ENCODE peak calls at places on chromosomes 7 and 10, in four cellular contexts. L is IMR-90, E is OCI-LY7, N is heart right ventricle. R is an unnamed sample.

GRCh38 chr10:79176052-79176501 is 107.3 kb downstream of the ZMIZ1 start:
- DNase-seq in E (no peak), N (no peak), L (peak; percentile 95), R (no peak)

GRCh38 chr7:70285854-70286253 is 687.6 kb downstream of the AUTS2 start:
- DNase-seq in L (no peak), N (no peak), E (no peak), R (no peak)

GRCh38 chr7:93717217-93717900 is 142.8 kb upstream of the CALCR start:
- DNase-seq in L (no peak), N (no peak), E (no peak), R (no peak)

GRCh38 chr10:91907914-91908357 is 1.4 kb downstream of the FGFBP3 start:
- DNase-seq in L (no peak), N (no peak), E (no peak), R (no peak)

GRCh38 chr7:82443044-82443800 is at the start of gene CACNA2D1:
- DNase-seq in E (no peak), N (peak; percentile 56), L (no peak), R (no peak)

GRCh38 chr10:84333864-84334451 is 5.6 kb downstream of the CCSER2 start:
- DNase-seq in N (no peak), E (peak; percentile 36), L (peak; percentile 55), R (peak; percentile 64)

GRCh38 chr10:78865518-78865835 is 203.3 kb upstream of the ZMIZ1 start:
- DNase-seq in L (peak; percentile 3), E (no peak), N (no peak), R (no peak)

GRCh38 chr10:123637326-123637880 is 28.8 kb upstream of the GPR26 start:
- DNase-seq in L (no peak), E (no peak), N (no peak), R (no peak)

GRCh38 chr10:19707376-19707775 is 108.9 kb upstream of the PLXDC2 start:
- DNase-seq in L (no peak), E (no peak), N (no peak), R (no peak)

GRCh38 chr7:41822259-41822658 is 119.4 kb upstream of the INHBA start:
- DNase-seq in L (no peak), E (no peak), N (no peak), R (no peak)

GRCh38 chr7:30436518-30436917 is 42.1 kb downstream of the NOD1 start:
- DNase-seq in N (no peak), L (no peak), E (no peak), R (no peak)

GRCh38 chr10:47244560-47245500 is 55.2 kb upstream of the GDF10 start:
- DNase-seq in N (no peak), L (no peak), E (no peak), R (no peak)

GRCh38 chr10:20768849-20769248 is 128.3 kb downstream of the NEBL start:
- DNase-seq in E (no peak), N (no peak), L (no peak), R (no peak)

GRCh38 chr10:79490400-79491081 is 21.8 kb upstream of the EIF5AL1 start:
- DNase-seq in L (peak; percentile 57), N (peak; percentile 55), E (no peak), R (no peak)

GRCh38 chr7:154777489-154777888 is 225.4 kb downstream of the PAXIP1 start:
- DNase-seq in L (no peak), N (no peak), E (peak; percentile 48), R (no peak)

GRCh38 chr10:80187465-80188409 is 17.6 kb downstream of the ANXA11 start:
- DNase-seq in E (peak; percentile 96), N (no peak), L (no peak), R (peak; percentile 63)

GRCh38 chr10:12799746-12800145 is 201.8 kb downstream of the CCDC3 start:
- DNase-seq in E (no peak), N (no peak), L (no peak), R (no peak)

GRCh38 chr7:27198138-27198841 is 1.6 kb downstream of the HOXA13 start:
- DNase-seq in N (no peak), E (no peak), L (no peak), R (no peak)

GRCh38 chr7:102005933-102006332 is 188.5 kb downstream of the CUX1 start:
- DNase-seq in L (no peak), E (no peak), N (no peak), R (no peak)

GRCh38 chr7:44538798-44539668 is 2.1 kb downstream of the NPC1L1 start:
- DNase-seq in N (no peak), E (no peak), L (no peak), R (no peak)

GRCh38 chr10:50360077-50360476 is 108.8 kb upstream of the ASAH2 start:
- DNase-seq in N (no peak), E (no peak), L (no peak), R (no peak)
- H3K27ac ChIP-seq in N (no peak overlapping the region), E (peak overlapping the region; percentile 100), L (no peak overlapping the region), R (no peak overlapping the region)

GRCh38 chr7:122148081-122148480 is 4.0 kb upstream of the AASS start:
- DNase-seq in N (no peak), E (no peak), L (no peak), R (no peak)
- H3K4me1 ChIP-seq in N (peaks cover 6% of the 10 kb centered on the region), E (no peaks in the 10 kb centered on the region), L (no peaks in the 10 kb centered on the region), R (no peaks in the 10 kb centered on the region)

GRCh38 chr7:137934176-137934826 is 67.6 kb downstream of the CREB3L2 start:
- DNase-seq in E (no peak), L (no peak), N (no peak), R (no peak)

GRCh38 chr7:137933270-137934017 is 68.4 kb downstream of the CREB3L2 start:
- DNase-seq in N (no peak), L (peak; percentile 83), E (no peak), R (no peak)

GRCh38 chr7:137931823-137932222 is 70.1 kb downstream of the CREB3L2 start:
- DNase-seq in N (no peak), E (no peak), L (no peak), R (no peak)

GRCh38 chr7:137930616-137931015 is 71.3 kb downstream of the CREB3L2 start:
- DNase-seq in L (peak; percentile 97), N (no peak), E (no peak), R (no peak)

GRCh38 chr7:137932881-137933269 is 69.0 kb downstream of the CREB3L2 start:
- DNase-seq in N (no peak), L (peak; percentile 77), E (no peak), R (no peak)
- H3K4me3 ChIP-seq in N (no peak overlapping the region), L (no peak overlapping the region), E (no peak overlapping the region), R (no peak overlapping the region)

GRCh38 chr7:130296221-130296951 is 3.4 kb downstream of the CPA4 start:
- DNase-seq in N (no peak), E (no peak), L (no peak), R (no peak)

GRCh38 chr7:130297628-130298027 is 4.7 kb downstream of the CPA4 start:
- DNase-seq in N (no peak), E (no peak), L (no peak), R (no peak)

GRCh38 chr7:130298079-130298478 is 5.1 kb downstream of the CPA4 start:
- DNase-seq in E (no peak), L (no peak), N (no peak), R (no peak)

GRCh38 chr7:130299909-130300308 is 6.9 kb downstream of the CPA4 start:
- DNase-seq in E (no peak), L (no peak), N (no peak), R (no peak)

GRCh38 chr7:130298927-130299326 is 6.0 kb downstream of the CPA4 start:
- DNase-seq in E (no peak), N (no peak), L (no peak), R (no peak)
- H3K27ac ChIP-seq in E (no peak overlapping the region), N (no peak overlapping the region), L (no peak overlapping the region), R (no peak overlapping the region)

GRCh38 chr7:80278737-80279136 is 144.1 kb downstream of the GNAI1 start:
- DNase-seq in E (no peak), N (no peak), L (no peak), R (no peak)
- H3K4me1 ChIP-seq in E (no peaks in the 10 kb centered on the region), N (peaks cover 27% of the 10 kb centered on the region), L (peaks cover 4% of the 10 kb centered on the region), R (no peaks in the 10 kb centered on the region)

GRCh38 chr7:128000854-128001265 is 30.4 kb downstream of the LRRC4 start:
- DNase-seq in N (no peak), L (no peak), E (no peak), R (no peak)
- H3K4me3 ChIP-seq in N (no peak overlapping the region), L (no peak overlapping the region), E (no peak overlapping the region), R (no peak overlapping the region)

GRCh38 chr10:24902400-24902728 is 50.0 kb downstream of the PRTFDC1 start:
- DNase-seq in E (no peak), N (no peak), L (no peak), R (no peak)
- H3K27ac ChIP-seq in E (no peak overlapping the region), N (no peak overlapping the region), L (no peak overlapping the region), R (no peak overlapping the region)

GRCh38 chr10:110872145-110872983 is 636 bp downstream of the PDCD4 start:
- DNase-seq in N (peak; percentile 70), L (peak; percentile 81), E (peak; percentile 88), R (peak; percentile 96)

GRCh38 chr10:110868981-110869380 is 2.7 kb upstream of the PDCD4 start:
- DNase-seq in N (no peak), L (no peak), E (peak; percentile 78), R (peak; percentile 79)

GRCh38 chr10:110871236-110872084 is at the start of gene PDCD4:
- DNase-seq in L (peak; percentile 96), N (peak; percentile 100), E (peak; percentile 93), R (peak; percentile 93)

GRCh38 chr10:110872984-110873569 is 1.3 kb downstream of the PDCD4 start:
- DNase-seq in N (no peak), L (no peak), E (no peak), R (no peak)

DNA sequence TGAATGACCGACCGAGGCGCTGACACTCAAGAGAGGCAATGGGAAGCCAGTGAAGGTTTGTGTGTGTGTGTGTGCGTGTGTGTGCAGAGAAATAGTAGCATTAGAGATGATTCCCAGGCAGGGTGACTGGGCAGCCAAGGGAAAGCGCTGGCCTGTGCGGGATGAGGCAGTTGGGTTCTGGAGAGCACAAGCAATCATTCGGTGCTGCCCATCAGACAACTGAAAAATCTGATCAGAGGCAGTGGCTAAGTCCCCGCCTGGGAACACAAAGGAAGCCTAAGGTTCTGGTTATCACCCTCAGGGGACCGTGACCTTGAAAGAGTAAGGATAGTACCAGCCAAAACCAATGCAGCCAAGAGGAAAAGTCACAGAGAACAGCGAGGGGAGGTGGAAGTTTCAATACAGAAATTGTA is 899 bp upstream of the PDCD4 start:
- DNase-seq in N (no peak), L (no peak), E (no peak), R (no peak)
- H3K4me1 ChIP-seq in N (peaks cover 20% of the 10 kb centered on the region), L (peaks cover 4% of the 10 kb centered on the region), E (peaks cover 71% of the 10 kb centered on the region), R (peaks cover 72% of the 10 kb centered on the region)